ENCODE peak calls at places on chromosomes 2 and 18, in seven cellular contexts. Q is IMR-90, N is H9, Z is neuronal stem cell, I is mesenchymal stem cell, S is H1, A is trophoblast cell. T is an unnamed sample.

GRCh38 chr2:170258382-170258781 is 80.4 kb downstream of the MYO3B start:
- DNase-seq in Q (no peak), N (no peak), Z (no peak), I (no peak), S (no peak), A (no peak), T (no peak)

GRCh38 chr2:145012214-145012670 is 492.3 kb upstream of the ZEB2 start:
- DNase-seq in Q (peak), N (no peak), Z (no peak), I (peak), S (no peak), A (no peak), T (no peak)

GRCh38 chr2:204325468-204325867 is 219.8 kb upstream of the PARD3B start:
- DNase-seq in Q (peak), N (peak), Z (peak), I (peak), S (peak), A (peak), T (peak)

GRCh38 chr2:17644997-17645715 is 104.7 kb downstream of the VSNL1 start:
- DNase-seq in Q (peak), N (no peak), Z (no peak), I (peak), S (no peak), A (no peak), T (no peak)

GRCh38 chr2:9799011-9799596 is 44.2 kb upstream of the TAF1B start:
- DNase-seq in Q (no peak), N (no peak), Z (no peak), I (no peak), S (no peak), A (peak), T (no peak)

GRCh38 chr18:9763876-9764605 is 55.9 kb downstream of the RAB31 start:
- DNase-seq in Q (no peak), N (no peak), Z (no peak), I (no peak), S (no peak), A (no peak), T (no peak)

GRCh38 chr2:215691346-215691745 is 255.5 kb upstream of the FN1 start:
- DNase-seq in Q (no peak), N (no peak), Z (no peak), I (no peak), S (no peak), A (no peak), T (no peak)

GRCh38 chr2:207167129-207167923 is 1.6 kb upstream of the KLF7 start:
- DNase-seq in Q (peak), N (no peak), Z (no peak), I (peak), S (no peak), A (no peak), T (no peak)

GRCh38 chr18:56831988-56832387 is 180.8 kb downstream of the WDR7 start:
- DNase-seq in Q (peak), N (peak), Z (no peak), I (peak), S (no peak), A (no peak), T (peak)

GRCh38 chr2:841036-841435 is 109.6 kb upstream of the SNTG2 start:
- DNase-seq in Q (no peak), N (peak), Z (no peak), I (no peak), S (no peak), A (no peak), T (no peak)

GRCh38 chr2:24124003-24124585 is 825 bp downstream of the FAM228B start:
- DNase-seq in Q (peak), N (no peak), Z (no peak), I (no peak), S (no peak), A (no peak), T (no peak)

GRCh38 chr2:232761301-232761907 is 15.0 kb downstream of the KCNJ13 start:
- DNase-seq in Q (peak), N (no peak), Z (no peak), I (peak), S (no peak), A (peak), T (peak)

GRCh38 chr2:231357048-231357447 is 38.5 kb upstream of the B3GNT7 start:
- DNase-seq in Q (no peak), N (no peak), Z (no peak), I (no peak), S (no peak), A (no peak), T (no peak)

GRCh38 chr2:103959174-103960125 is 894.5 kb upstream of the POU3F3 start:
- DNase-seq in Q (no peak), N (peak), Z (peak), I (no peak), S (peak), A (no peak), T (peak)

GRCh38 chr2:225170162-225170561 is 127.9 kb upstream of the DOCK10 start:
- DNase-seq in Q (no peak), N (no peak), Z (no peak), I (no peak), S (no peak), A (no peak), T (no peak)

GRCh38 chr18:14914126-14914525 is 166.2 kb downstream of the ANKRD30B start:
- DNase-seq in Q (no peak), N (no peak), Z (no peak), I (no peak), S (no peak), A (no peak), T (no peak)

GRCh38 chr2:40230717-40231300 is 221.1 kb downstream of the SLC8A1 start:
- DNase-seq in Q (no peak), N (no peak), Z (no peak), I (no peak), S (no peak), A (peak), T (peak)

GRCh38 chr18:1676387-1676786 is 771.7 kb downstream of the ADCYAP1 start:
- DNase-seq in Q (no peak), N (no peak), Z (no peak), I (no peak), S (no peak), A (no peak), T (no peak)

GRCh38 chr2:227703280-227703732 is 14.5 kb downstream of the SLC19A3 start:
- DNase-seq in Q (peak), N (no peak), Z (no peak), I (peak), S (no peak), A (peak), T (peak)

GRCh38 chr18:54222922-54223567 is 1.4 kb downstream of the MBD2 start:
- DNase-seq in Q (no peak), N (no peak), Z (no peak), I (no peak), S (no peak), A (peak), T (peak)

GRCh38 chr2:215635788-215636139 is 199.9 kb upstream of the FN1 start:
- DNase-seq in Q (peak), N (no peak), Z (no peak), I (peak), S (no peak), A (peak), T (peak)

GRCh38 chr2:127770973-127771735 is 39.8 kb downstream of the WDR33 start:
- DNase-seq in Q (peak), N (no peak), Z (no peak), I (peak), S (no peak), A (peak), T (no peak)

GRCh38 chr2:10357193-10357592 is 54.5 kb downstream of the HPCAL1 start:
- DNase-seq in Q (no peak), N (no peak), Z (no peak), I (no peak), S (no peak), A (no peak), T (no peak)

GRCh38 chr2:3180082-3180908 is 197.3 kb downstream of the EIPR1 start:
- DNase-seq in Q (no peak), N (no peak), Z (no peak), I (no peak), S (no peak), A (no peak), T (no peak)

GRCh38 chr2:240479561-240479960 is 44.1 kb downstream of the GPC1 start:
- DNase-seq in Q (no peak), N (peak), Z (no peak), I (no peak), S (no peak), A (no peak), T (no peak)

GRCh38 chr2:10829304-10829703 is 16.7 kb upstream of the PDIA6 start:
- DNase-seq in Q (no peak), N (no peak), Z (no peak), I (no peak), S (no peak), A (no peak), T (no peak)

GRCh38 chr2:5365871-5366461 is 326.2 kb upstream of the SOX11 start:
- DNase-seq in Q (peak), N (peak), Z (peak), I (peak), S (peak), A (peak), T (peak)

GRCh38 chr2:61769093-61769675 is 84.7 kb downstream of the FAM161A start:
- DNase-seq in Q (no peak), N (no peak), Z (no peak), I (no peak), S (no peak), A (no peak), T (no peak)
- H3K23ac ChIP-seq in Q (no peak), N (no peak), Z (no peak), I (no peak), S (no peak), A (no peak), T (no peak)

DNA sequence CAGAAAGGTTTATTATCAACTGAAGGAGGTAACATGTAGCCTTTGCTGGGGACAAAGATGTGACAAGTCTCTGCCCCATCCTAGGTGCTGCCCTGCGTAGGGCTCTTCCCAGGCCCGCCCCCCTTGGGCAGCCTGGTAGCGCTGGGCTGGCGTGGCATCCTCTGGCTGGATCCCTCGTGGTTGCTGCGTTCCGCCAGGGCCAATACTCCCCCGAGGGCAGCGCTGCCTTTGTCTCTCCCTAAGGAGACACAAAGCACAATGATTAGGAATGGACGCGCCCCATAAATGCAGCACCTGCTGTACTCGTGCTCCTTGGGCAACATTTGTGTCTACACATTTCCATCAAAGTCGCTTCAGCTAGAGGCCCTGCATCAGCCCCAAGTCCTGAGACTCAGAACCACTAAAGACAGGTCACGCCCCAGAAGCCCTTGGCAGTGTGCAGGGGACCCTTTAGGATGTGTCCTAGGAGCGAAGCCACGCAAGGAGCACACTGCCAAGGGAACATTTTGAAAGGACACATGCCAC is 8.1 kb downstream of the TUBA3D start:
- DNase-seq in Q (no peak), N (no peak), Z (no peak), I (no peak), S (no peak), A (no peak), T (no peak)
- H2BK5ac ChIP-seq in Q (no peak), N (no peak), Z (no peak), I (no peak), S (no peak), A (no peak), T (no peak)

GRCh38 chr2:15949551-15949950 is 9.2 kb downstream of the MYCN start:
- DNase-seq in Q (no peak), N (no peak), Z (no peak), I (no peak), S (no peak), A (no peak), T (no peak)

GRCh38 chr2:15948704-15948957 is 8.3 kb downstream of the MYCN start:
- DNase-seq in Q (no peak), N (no peak), Z (no peak), I (no peak), S (no peak), A (no peak), T (no peak)

GRCh38 chr2:15950088-15950952 is 10.0 kb downstream of the MYCN start:
- DNase-seq in Q (no peak), N (no peak), Z (no peak), I (no peak), S (no peak), A (no peak), T (no peak)

GRCh38 chr2:15947431-15947830 is 7.1 kb downstream of the MYCN start:
- DNase-seq in Q (no peak), N (no peak), Z (no peak), I (no peak), S (no peak), A (no peak), T (no peak)

DNA sequence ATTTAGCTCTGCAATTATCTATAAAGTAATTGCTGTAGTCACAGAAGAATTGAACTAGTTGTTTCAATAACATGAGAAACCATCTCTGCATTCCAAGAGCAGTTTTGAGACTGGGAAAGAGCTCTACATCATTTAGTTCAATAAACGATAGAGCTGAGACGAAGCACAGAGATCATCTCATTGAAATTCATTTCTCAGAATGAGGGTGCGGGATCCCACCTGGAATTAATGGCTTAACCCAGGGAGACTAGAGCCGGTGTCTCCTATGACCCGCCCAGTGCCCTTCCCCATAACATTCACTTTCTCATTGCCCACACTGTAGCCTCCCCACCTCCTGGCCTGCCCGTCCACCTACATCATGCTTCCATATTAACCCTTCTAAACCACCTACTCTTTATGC is 8.8 kb downstream of the MYCN start:
- DNase-seq in Q (no peak), N (no peak), Z (no peak), I (no peak), S (no peak), A (no peak), T (no peak)
- H3K23ac ChIP-seq in Q (no peak), N (no peak), Z (no peak), I (no peak), S (no peak), A (no peak), T (no peak)

GRCh38 chr2:101731221-101732054 is 33.9 kb downstream of the MAP4K4 start:
- DNase-seq in Q (no peak), N (no peak), Z (no peak), I (no peak), S (no peak), A (no peak), T (no peak)

GRCh38 chr2:101732199-101732598 is 34.7 kb downstream of the MAP4K4 start:
- DNase-seq in Q (no peak), N (no peak), Z (no peak), I (no peak), S (no peak), A (no peak), T (no peak)

GRCh38 chr2:101728865-101729264 is 31.4 kb downstream of the MAP4K4 start:
- DNase-seq in Q (no peak), N (no peak), Z (no peak), I (no peak), S (no peak), A (no peak), T (no peak)

GRCh38 chr2:101732773-101733256 is 35.3 kb downstream of the MAP4K4 start:
- DNase-seq in Q (no peak), N (no peak), Z (no peak), I (no peak), S (no peak), A (no peak), T (no peak)

GRCh38 chr2:101729521-101730190 is 32.1 kb downstream of the MAP4K4 start:
- DNase-seq in Q (no peak), N (no peak), Z (no peak), I (no peak), S (no peak), A (peak), T (no peak)
- H2BK5ac ChIP-seq in Q (no peak), N (no peak), Z (no peak), I (no peak), S (no peak), A (no peak), T (no peak)

GRCh38 chr2:29742641-29743040 is 178.7 kb downstream of the ALK start:
- DNase-seq in Q (no peak), N (no peak), Z (no peak), I (no peak), S (no peak), A (no peak), T (no peak)

GRCh38 chr2:29749041-29749440 is 172.3 kb downstream of the ALK start:
- DNase-seq in Q (no peak), N (no peak), Z (no peak), I (no peak), S (no peak), A (no peak), T (no peak)

GRCh38 chr2:29741132-29741531 is 180.3 kb downstream of the ALK start:
- DNase-seq in Q (no peak), N (no peak), Z (no peak), I (no peak), S (no peak), A (no peak), T (no peak)

GRCh38 chr2:29747786-29748470 is 173.5 kb downstream of the ALK start:
- DNase-seq in Q (peak), N (no peak), Z (no peak), I (peak), S (no peak), A (peak), T (no peak)

DNA sequence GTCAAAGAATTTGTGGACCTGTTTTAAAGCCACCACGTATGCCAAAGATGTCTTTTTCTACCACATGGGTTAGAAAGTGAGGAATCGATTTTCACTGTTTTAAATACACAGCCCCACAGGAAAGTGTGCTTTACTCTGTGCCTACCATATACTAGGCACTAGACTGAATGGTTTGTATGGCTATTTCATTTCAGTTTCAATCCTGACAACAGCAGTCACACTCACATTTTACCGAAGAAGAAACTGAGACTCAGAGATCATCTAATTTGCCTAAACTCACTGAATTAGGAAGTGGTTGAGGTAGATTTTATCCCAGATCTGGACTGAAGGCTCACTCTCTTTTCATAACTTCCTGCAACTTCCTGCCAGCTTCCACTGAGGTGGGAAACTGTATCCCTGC is 176.4 kb downstream of the ALK start:
- DNase-seq in Q (no peak), N (no peak), Z (no peak), I (no peak), S (no peak), A (no peak), T (no peak)
- H3K23ac ChIP-seq in Q (no peak), N (no peak), Z (no peak), I (no peak), S (no peak), A (no peak), T (no peak)

DNA sequence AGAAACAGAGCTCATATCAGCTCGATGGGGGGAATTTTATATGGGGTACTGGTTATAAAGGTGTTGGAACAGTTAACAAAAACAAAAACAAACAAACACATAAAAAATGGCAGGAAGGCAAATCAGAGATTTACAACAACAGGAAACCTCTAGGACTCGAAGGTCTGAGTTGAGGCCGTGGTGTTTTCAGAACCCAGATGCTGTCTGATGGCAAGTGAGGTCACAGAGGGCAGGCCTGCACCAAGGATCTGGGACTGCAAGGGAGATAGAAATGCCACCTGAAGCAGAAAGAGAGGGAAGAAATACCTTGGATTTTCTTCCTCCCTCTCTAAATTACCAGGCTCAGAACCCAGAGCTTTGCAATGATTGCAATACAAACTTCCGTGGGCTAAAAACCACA is 429.5 kb downstream of the ZNF521 start:
- DNase-seq in Q (no peak), N (no peak), Z (no peak), I (no peak), S (no peak), A (no peak), T (no peak)
- H2BK5ac ChIP-seq in Q (no peak), N (no peak), Z (no peak), I (no peak), S (no peak), A (no peak), T (peak)

DNA sequence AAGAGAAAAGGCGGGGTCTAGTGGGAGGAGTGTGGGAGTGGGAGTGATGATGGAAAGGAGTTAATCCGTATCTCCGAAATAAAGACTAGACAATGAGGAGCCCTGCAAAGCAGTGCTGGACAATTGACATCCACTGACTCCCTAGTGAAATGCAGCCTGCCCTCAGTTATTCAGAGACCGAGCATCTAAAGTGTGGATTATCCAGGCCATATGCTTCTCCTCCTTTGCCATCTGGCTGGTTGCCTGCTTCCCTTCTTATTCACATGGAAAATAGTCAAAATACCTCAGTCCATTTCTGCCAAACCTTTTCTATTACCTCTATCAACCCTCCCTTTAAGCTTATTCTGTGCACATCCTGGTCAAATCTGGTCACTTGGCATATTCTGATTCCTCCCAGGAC is 288.8 kb upstream of the SIX3 start:
- DNase-seq in Q (no peak), N (no peak), Z (no peak), I (no peak), S (no peak), A (no peak), T (no peak)
- H3K23ac ChIP-seq in Q (no peak), N (no peak), Z (no peak), I (no peak), S (no peak), A (no peak), T (no peak)

GRCh38 chr18:31420032-31420431 is 27.5 kb upstream of the DSG3 start:
- DNase-seq in Q (no peak), N (no peak), Z (no peak), I (no peak), S (no peak), A (no peak), T (no peak)

GRCh38 chr18:31419457-31419932 is 28.0 kb upstream of the DSG3 start:
- DNase-seq in Q (no peak), N (no peak), Z (no peak), I (no peak), S (no peak), A (no peak), T (peak)

GRCh38 chr18:31417850-31418249 is 29.7 kb upstream of the DSG3 start:
- DNase-seq in Q (no peak), N (no peak), Z (no peak), I (no peak), S (no peak), A (no peak), T (no peak)

GRCh38 chr18:31424383-31424988 is 23.1 kb upstream of the DSG3 start:
- DNase-seq in Q (peak), N (peak), Z (peak), I (peak), S (peak), A (peak), T (peak)

GRCh38 chr18:31420524-31420923 is 27.0 kb upstream of the DSG3 start:
- DNase-seq in Q (no peak), N (no peak), Z (no peak), I (no peak), S (no peak), A (no peak), T (no peak)
- H2BK5ac ChIP-seq in Q (no peak), N (no peak), Z (no peak), I (no peak), S (no peak), A (no peak), T (no peak)

GRCh38 chr2:28465148-28465885 is 30.5 kb upstream of the PLB1 start:
- DNase-seq in Q (no peak), N (no peak), Z (no peak), I (no peak), S (no peak), A (no peak), T (no peak)
- H3K23ac ChIP-seq in Q (no peak), N (no peak), Z (no peak), I (no peak), S (no peak), A (no peak), T (no peak)

T was measured in mesendoderm.